ENCODE peak calls at places on chromosomes 3 and 15, in four cellular contexts. O is ascending aorta, R is aorta, I is heart left ventricle. L is an unnamed sample.

GRCh38 chr3:119237299-119237698 is 3.4 kb downstream of the B4GALT4 start:
- DNase-seq in O (no peak), R (no peak), I (no peak), L (no peak)

GRCh38 chr3:16513141-16514020 is at the start of gene RFTN1:
- DNase-seq in O (no peak), R (peak), I (peak), L (peak)

GRCh38 chr15:59594493-59594942 is 17.1 kb upstream of the GCNT3 start:
- DNase-seq in O (no peak), R (no peak), I (no peak), L (no peak)

GRCh38 chr3:195160257-195160898 is 110.6 kb downstream of the XXYLT1 start:
- DNase-seq in O (no peak), R (no peak), I (no peak), L (no peak)

GRCh38 chr3:152719264-152719663 is 115.7 kb upstream of the P2RY1 start:
- DNase-seq in O (no peak), R (no peak), I (no peak), L (no peak)

GRCh38 chr15:40582726-40583246 is 11.3 kb upstream of the KNL1 start:
- DNase-seq in O (no peak), R (no peak), I (no peak), L (no peak)

GRCh38 chr3:194573680-194574437 is 59.4 kb downstream of the TMEM44 start:
- DNase-seq in O (no peak), R (no peak), I (peak), L (peak)

GRCh38 chr3:168539909-168540308 is 444.2 kb upstream of the GOLIM4 start:
- DNase-seq in O (no peak), R (no peak), I (no peak), L (no peak)

GRCh38 chr15:67018026-67018425 is 47.4 kb upstream of the SMAD3 start:
- DNase-seq in O (no peak), R (no peak), I (no peak), L (no peak)

GRCh38 chr15:28147827-28148226 is 48.7 kb upstream of the OCA2 start:
- DNase-seq in O (no peak), R (no peak), I (no peak), L (no peak)

GRCh38 chr3:31613131-31613626 is 80.5 kb downstream of the STT3B start:
- DNase-seq in O (no peak), R (no peak), I (no peak), L (no peak)

GRCh38 chr3:137116619-137117018 is 158.8 kb downstream of the IL20RB start:
- DNase-seq in O (no peak), R (no peak), I (no peak), L (no peak)

GRCh38 chr15:96321422-96322391 is 8.8 kb upstream of the NR2F2 start:
- DNase-seq in O (no peak), R (no peak), I (peak), L (peak)

GRCh38 chr15:96323250-96324162 is 7.0 kb upstream of the NR2F2 start:
- DNase-seq in O (no peak), R (no peak), I (no peak), L (no peak)

GRCh38 chr15:96320703-96321421 is 9.6 kb upstream of the NR2F2 start:
- DNase-seq in O (no peak), R (no peak), I (no peak), L (no peak)

GRCh38 chr15:96324192-96324895 is 6.2 kb upstream of the NR2F2 start:
- DNase-seq in O (no peak), R (no peak), I (no peak), L (no peak)

GRCh38 chr15:96322401-96323249 is 7.9 kb upstream of the NR2F2 start:
- DNase-seq in O (no peak), R (no peak), I (peak), L (peak)
- H3K4me3 ChIP-seq in O (peak), R (peak), I (peak), L (peak)

GRCh38 chr3:182412066-182412465 is 381.2 kb upstream of the ATP11B start:
- DNase-seq in O (no peak), R (no peak), I (no peak), L (no peak)

GRCh38 chr3:182413682-182414081 is 379.6 kb upstream of the ATP11B start:
- DNase-seq in O (no peak), R (no peak), I (no peak), L (no peak)

GRCh38 chr3:182414586-182414985 is 378.7 kb upstream of the ATP11B start:
- DNase-seq in O (no peak), R (no peak), I (no peak), L (no peak)

GRCh38 chr3:182410051-182410450 is 383.3 kb upstream of the ATP11B start:
- DNase-seq in O (no peak), R (no peak), I (no peak), L (no peak)

GRCh38 chr3:182413061-182413460 is 380.2 kb upstream of the ATP11B start:
- DNase-seq in O (no peak), R (no peak), I (no peak), L (no peak)
- H3K4me3 ChIP-seq in O (no peak), R (no peak), I (no peak), L (no peak)

DNA sequence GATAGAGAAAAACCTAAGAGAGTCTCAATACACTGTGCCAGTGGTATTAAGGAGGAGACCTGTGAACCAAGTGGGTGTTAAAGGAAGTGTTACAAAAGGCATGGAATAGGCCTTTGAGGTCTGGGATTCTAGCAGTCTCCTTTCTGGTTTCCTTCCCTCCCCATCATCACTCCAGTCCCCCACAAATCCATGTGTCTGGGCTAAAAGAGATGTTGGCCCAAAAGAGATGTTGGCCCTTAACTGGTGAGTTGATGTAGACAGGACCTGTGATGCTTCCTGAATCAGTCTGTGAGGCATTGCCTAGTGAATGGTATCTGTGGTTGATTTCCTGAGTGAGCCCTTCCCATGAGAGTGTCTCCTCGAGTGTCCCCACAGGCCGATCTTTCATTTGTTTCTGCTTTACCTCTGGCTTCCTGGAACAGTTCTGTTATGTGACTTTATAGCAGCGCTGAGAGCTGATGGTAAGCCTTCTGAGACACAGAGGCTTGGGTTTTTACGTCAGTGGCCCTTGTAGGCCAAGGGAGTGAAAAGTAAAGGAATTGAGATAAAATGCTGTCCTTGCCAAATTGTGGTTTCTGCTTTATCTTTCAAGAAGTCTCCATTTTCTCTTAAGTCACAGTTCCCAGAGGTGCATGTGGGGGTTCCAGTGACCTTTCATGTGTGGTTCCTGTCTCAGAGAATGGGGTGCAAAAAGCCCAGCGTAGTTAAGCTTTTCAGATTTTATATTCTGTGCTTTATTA is 87.8 kb downstream of the KLHL25 start:
- DNase-seq in O (no peak), R (no peak), I (peak), L (no peak)
- H3K4me3 ChIP-seq in O (peak), R (no peak), I (peak), L (peak)

GRCh38 chr3:53180305-53181023 is 19.5 kb downstream of the PRKCD start:
- DNase-seq in O (no peak), R (no peak), I (no peak), L (no peak)
- H3K4me3 ChIP-seq in O (no peak), R (no peak), I (no peak), L (no peak)

DNA sequence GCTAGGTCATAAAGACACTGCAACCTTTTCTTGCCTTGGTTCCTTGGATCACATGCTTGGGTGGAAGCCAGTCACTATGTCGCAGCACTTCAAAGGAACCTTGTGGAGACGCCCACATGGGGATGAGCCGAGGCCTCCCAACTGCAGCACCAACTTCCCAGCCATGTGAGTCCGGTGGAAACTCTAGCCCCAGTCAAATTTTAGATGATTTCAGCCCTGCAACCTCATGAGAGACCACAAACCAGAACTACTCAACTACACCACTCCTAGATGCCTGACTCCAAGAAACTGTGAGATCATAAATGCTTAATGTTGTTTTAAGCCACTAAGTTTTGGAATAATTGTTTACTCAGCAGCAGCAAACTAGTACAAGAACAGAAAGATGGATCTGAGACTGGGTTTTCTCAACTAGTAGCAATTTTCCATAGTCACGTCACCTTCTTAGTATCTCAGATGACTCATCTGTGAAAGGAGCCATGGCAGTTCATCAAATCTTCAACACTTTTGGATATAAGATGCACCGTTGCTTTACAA is 86.5 kb downstream of the MB21D2 start:
- DNase-seq in O (no peak), R (no peak), I (no peak), L (no peak)
- H3K4me3 ChIP-seq in O (no peak), R (no peak), I (no peak), L (no peak)

GRCh38 chr15:65355173-65355982 is 22.4 kb downstream of the IGDCC3 start:
- DNase-seq in O (no peak), R (no peak), I (no peak), L (no peak)

GRCh38 chr15:65355983-65356353 is 21.8 kb downstream of the IGDCC3 start:
- DNase-seq in O (no peak), R (no peak), I (no peak), L (no peak)

GRCh38 chr15:65349338-65349737 is 28.5 kb downstream of the IGDCC3 start:
- DNase-seq in O (no peak), R (no peak), I (no peak), L (no peak)

DNA sequence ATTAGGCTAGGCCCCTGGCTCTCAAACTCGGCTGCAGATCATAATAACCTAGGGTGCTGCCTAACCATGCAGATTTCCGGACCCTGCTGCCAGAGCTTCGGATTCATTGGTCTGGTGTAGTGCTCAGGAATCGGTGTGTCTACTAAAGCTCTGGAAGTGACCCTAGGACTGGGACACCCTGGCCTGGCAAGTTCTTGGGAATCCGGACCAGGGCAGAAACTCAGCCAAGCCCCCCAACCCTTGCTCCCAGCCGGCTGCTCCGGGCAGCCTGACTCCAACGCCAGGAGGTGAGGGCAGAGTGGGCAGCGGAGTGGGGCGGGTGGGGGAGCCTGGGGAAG is 23.0 kb downstream of the IGDCC3 start:
- DNase-seq in O (no peak), R (no peak), I (no peak), L (no peak)
- H3K4me3 ChIP-seq in O (peak), R (no peak), I (no peak), L (peak)

GRCh38 chr3:125061646-125062045 is 5.8 kb upstream of the HEG1 start:
- DNase-seq in O (no peak), R (no peak), I (no peak), L (no peak)
- H3K4me3 ChIP-seq in O (no peak), R (no peak), I (no peak), L (peak)

GRCh38 chr3:13047296-13048165 is 25.7 kb downstream of the IQSEC1 start:
- DNase-seq in O (no peak), R (peak), I (no peak), L (no peak)
- H3K4me3 ChIP-seq in O (no peak), R (no peak), I (no peak), L (no peak)